ENCODE peak calls at places on chromosomes 13 and 19, in nine cellular contexts. B is left ventricle myocardium inferior; Y is CD4-positive, CD25-positive, alpha-beta regulatory T cell; Z is right lobe of liver; N is thyroid gland; E is mucosa of descending colon; I is RWPE2; L is CD4-positive, alpha-beta T cell; G is mammary epithelial cell. V is an unnamed sample. For H3K9me3, the result is how much of the 10 kb centered on the place peaks cover.

GRCh38 chr19:54391589-54392061 is 23.6 kb upstream of the TTYH1 start:
- DNase-seq in G (no peak), Y (no peak), L (no peak), N (no peak), B (no peak), E (no peak), Z (no peak), I (no peak), V (no peak)

GRCh38 chr13:24763596-24764275 is at the start of gene RNF17:
- DNase-seq in G (no peak), I (no peak), N (no peak), L (no peak), Y (no peak), E (no peak), Z (no peak), B (no peak), V (no peak)

GRCh38 chr13:30718661-30719520 is 16.5 kb upstream of the ALOX5AP start:
- DNase-seq in N (no peak), Y (no peak), E (no peak), Z (no peak), I (peak), L (no peak), G (peak), B (no peak), V (no peak)

GRCh38 chr19:18233224-18233825 is 7.1 kb upstream of the PDE4C start:
- DNase-seq in L (peak), B (no peak), Y (peak), Z (no peak), E (peak), N (peak), G (peak), I (no peak), V (peak)

GRCh38 chr13:106140476-106140875 is 395.0 kb downstream of the EFNB2 start:
- DNase-seq in Z (no peak), I (no peak), Y (no peak), L (no peak), N (no peak), B (no peak), E (no peak), G (no peak), V (no peak)

GRCh38 chr13:29925457-29925856 is 75.0 kb upstream of the UBL3 start:
- DNase-seq in E (peak), G (peak), N (peak), Y (no peak), Z (peak), B (peak), L (no peak), I (no peak), V (no peak)

GRCh38 chr19:16062789-16063188 is 13.5 kb upstream of the TPM4 start:
- DNase-seq in Y (peak), N (peak), L (peak), G (no peak), Z (no peak), I (no peak), B (no peak), E (peak), V (peak)

GRCh38 chr13:97215325-97215724 is 6.8 kb upstream of the MBNL2 start:
- DNase-seq in G (no peak), E (no peak), N (no peak), B (no peak), L (no peak), Y (peak), I (no peak), Z (no peak), V (no peak)

GRCh38 chr13:27925220-27925991 is 5.6 kb downstream of the PDX1 start:
- DNase-seq in B (no peak), N (no peak), E (no peak), L (no peak), Y (no peak), G (no peak), I (no peak), Z (no peak), V (no peak)

GRCh38 chr13:110536006-110536693 is 25.4 kb downstream of the RAB20 start:
- DNase-seq in I (no peak), N (no peak), L (no peak), Y (no peak), Z (peak), B (no peak), E (no peak), G (no peak), V (no peak)

GRCh38 chr13:110538632-110539031 is 22.9 kb downstream of the RAB20 start:
- DNase-seq in E (no peak), L (no peak), I (no peak), Z (no peak), B (peak), G (no peak), Y (peak), N (peak), V (no peak)

GRCh38 chr13:110539894-110540293 is 21.6 kb downstream of the RAB20 start:
- DNase-seq in L (no peak), I (no peak), N (no peak), B (no peak), G (no peak), E (no peak), Y (no peak), Z (no peak), V (no peak)

GRCh38 chr13:110535526-110535925 is 26.0 kb downstream of the RAB20 start:
- DNase-seq in E (no peak), B (no peak), L (no peak), Z (no peak), G (no peak), I (no peak), N (no peak), Y (no peak), V (no peak)

GRCh38 chr13:110537116-110537515 is 24.4 kb downstream of the RAB20 start:
- DNase-seq in G (no peak), B (no peak), E (no peak), N (no peak), Y (no peak), Z (no peak), I (no peak), L (no peak), V (no peak)
- H3K9me3 ChIP-seq in G (under half), B (under half), E (under half), N (under half), Y (under half), Z (under half), I (under half), L (under half), V (under half)

GRCh38 chr19:51977346-51977745 is 9.3 kb downstream of the ZNF350 start:
- DNase-seq in G (no peak), Y (no peak), E (no peak), L (no peak), I (no peak), B (no peak), N (no peak), Z (no peak), V (no peak)

GRCh38 chr19:51976852-51977251 is 9.8 kb downstream of the ZNF350 start:
- DNase-seq in E (no peak), B (no peak), Y (no peak), Z (no peak), I (no peak), G (no peak), N (no peak), L (no peak), V (no peak)

GRCh38 chr19:51983361-51983760 is 3.3 kb downstream of the ZNF350 start:
- DNase-seq in Y (no peak), B (no peak), Z (no peak), I (no peak), E (no peak), N (no peak), G (no peak), L (no peak), V (no peak)

GRCh38 chr19:51978882-51979281 is 7.8 kb downstream of the ZNF350 start:
- DNase-seq in Y (no peak), I (no peak), G (no peak), B (no peak), E (no peak), Z (no peak), N (no peak), L (no peak), V (no peak)

GRCh38 chr19:51980116-51980736 is 6.4 kb downstream of the ZNF350 start:
- DNase-seq in E (no peak), L (no peak), I (no peak), Y (no peak), G (peak), Z (no peak), B (no peak), N (peak), V (no peak)
- H3K9me3 ChIP-seq in E (half or more), L (half or more), I (under half), Y (half or more), G (under half), Z (under half), B (half or more), N (under half), V (half or more)

GRCh38 chr19:22935151-22935550 is 67.8 kb downstream of the ZNF728 start:
- DNase-seq in Z (no peak), L (no peak), E (no peak), Y (no peak), G (peak), I (no peak), B (no peak), N (no peak), V (no peak)
- H3K9me3 ChIP-seq in Z (under half), L (under half), E (half or more), Y (under half), G (under half), I (under half), B (under half), N (under half), V (under half)

GRCh38 chr19:22140356-22140755 is 56.4 kb downstream of the ZNF676 start:
- DNase-seq in I (no peak), Y (no peak), Z (no peak), B (no peak), N (no peak), L (no peak), E (no peak), G (no peak), V (no peak)

GRCh38 chr19:22137791-22138190 is 59.0 kb downstream of the ZNF676 start:
- DNase-seq in Y (no peak), G (no peak), L (no peak), N (no peak), Z (no peak), E (no peak), I (no peak), B (no peak), V (no peak)
- H3K9me3 ChIP-seq in Y (under half), G (under half), L (under half), N (under half), Z (under half), E (half or more), I (under half), B (half or more), V (under half)

GRCh38 chr19:31759359-31759758 is 410.1 kb upstream of the TSHZ3 start:
- DNase-seq in N (no peak), Y (no peak), G (no peak), E (no peak), L (no peak), I (no peak), Z (no peak), B (no peak), V (no peak)

GRCh38 chr19:31761281-31761913 is 412.2 kb upstream of the TSHZ3 start:
- DNase-seq in N (peak), L (no peak), E (no peak), Y (no peak), G (no peak), Z (no peak), B (no peak), I (no peak), V (no peak)
- H3K9me3 ChIP-seq in N (under half), L (under half), E (under half), Y (under half), G (under half), Z (under half), B (under half), I (under half), V (under half)

DNA sequence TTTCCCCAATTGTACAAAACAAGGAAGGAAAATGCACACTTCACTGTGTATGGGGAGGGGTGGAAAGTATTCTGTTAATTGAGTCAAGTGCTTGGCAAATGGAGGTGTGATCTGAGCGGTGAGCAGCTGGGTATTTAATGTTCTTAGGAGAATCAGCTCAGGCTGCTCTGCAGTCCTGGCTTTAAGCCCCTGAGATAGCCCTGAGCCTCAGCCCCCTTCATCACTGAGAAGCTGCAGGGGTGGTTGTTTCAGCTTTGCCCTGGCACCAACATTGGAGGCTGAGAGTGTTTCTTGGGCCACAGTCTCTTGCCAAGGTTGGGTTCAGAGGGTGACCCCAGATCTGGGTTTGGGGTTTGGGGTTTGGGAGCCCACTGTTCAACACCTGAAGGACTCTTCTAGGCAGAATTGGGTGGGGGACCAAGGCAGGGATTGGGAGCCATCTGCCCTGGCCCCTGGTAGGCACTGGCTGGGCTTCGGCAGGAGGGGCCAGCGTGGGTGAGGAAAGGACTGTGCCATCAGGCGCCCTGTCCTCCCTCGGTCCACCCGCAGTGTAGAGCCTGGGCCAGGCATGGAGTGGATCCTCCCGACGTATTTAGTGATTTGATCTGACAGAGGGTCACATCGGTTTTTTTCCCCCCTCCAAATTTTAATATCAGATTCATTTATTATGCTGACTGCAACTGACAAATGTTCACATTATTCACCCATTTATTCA is 66.7 kb upstream of the ZNF536 start:
- DNase-seq in G (no peak), L (no peak), B (no peak), Z (no peak), N (no peak), I (no peak), Y (no peak), E (no peak), V (no peak)
- H3K9me3 ChIP-seq in G (under half), L (under half), B (under half), Z (under half), N (under half), I (under half), Y (under half), E (under half), V (under half)

GRCh38 chr19:55913643-55914268 is 18.4 kb downstream of the NLRP13 start:
- DNase-seq in B (no peak), I (no peak), Z (no peak), G (no peak), N (no peak), E (peak), Y (no peak), L (no peak), V (no peak)
- H3K9me3 ChIP-seq in B (half or more), I (under half), Z (under half), G (under half), N (under half), E (under half), Y (under half), L (under half), V (under half)

DNA sequence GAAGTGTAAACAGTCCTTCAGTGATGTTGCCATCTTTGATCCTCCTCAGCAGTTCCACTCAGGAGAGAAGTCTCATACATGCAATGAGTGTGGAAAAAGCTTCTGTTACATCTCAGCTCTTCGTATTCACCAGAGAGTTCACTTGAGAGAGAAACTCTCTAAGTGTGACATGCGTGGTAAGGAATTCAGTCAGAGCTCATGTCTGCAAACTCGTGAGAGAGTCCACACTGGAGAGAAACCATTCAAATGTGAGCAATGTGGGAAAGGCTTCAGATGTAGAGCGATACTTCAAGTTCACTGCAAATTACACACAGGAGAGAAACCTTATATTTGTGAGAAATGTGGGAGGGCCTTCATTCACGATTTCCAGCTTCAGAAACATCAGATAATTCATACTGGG is 7.7 kb downstream of the ZNF230 start:
- DNase-seq in E (no peak), I (no peak), B (no peak), N (no peak), G (no peak), Z (no peak), Y (no peak), L (no peak), V (no peak)
- H3K9me3 ChIP-seq in E (half or more), I (under half), B (half or more), N (under half), G (under half), Z (under half), Y (half or more), L (half or more), V (under half)

DNA sequence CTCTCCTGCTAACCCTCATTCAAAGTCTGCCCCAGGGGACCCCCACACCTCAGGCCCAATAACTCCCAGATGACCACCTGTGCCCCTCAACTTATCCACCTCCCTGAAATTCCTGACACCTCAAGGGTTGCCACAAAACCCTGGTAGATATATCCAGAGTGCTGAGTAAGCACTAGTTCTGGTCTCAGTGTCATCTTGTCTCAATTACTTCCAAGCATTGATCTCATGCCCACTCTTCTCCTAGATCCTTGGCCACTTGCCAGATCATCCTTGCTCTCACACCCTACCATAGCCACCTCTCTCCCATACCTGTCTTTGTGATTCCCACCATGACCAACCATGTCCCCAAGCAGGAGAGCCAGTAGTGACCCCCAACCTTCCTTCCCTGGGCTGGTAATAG is 2.0 kb downstream of the ZNF416 start:
- DNase-seq in N (no peak), Z (no peak), I (no peak), B (no peak), G (no peak), Y (no peak), L (no peak), E (no peak), V (no peak)
- H3K9me3 ChIP-seq in N (under half), Z (under half), I (under half), B (half or more), G (half or more), Y (half or more), L (half or more), E (half or more), V (under half)

DNA sequence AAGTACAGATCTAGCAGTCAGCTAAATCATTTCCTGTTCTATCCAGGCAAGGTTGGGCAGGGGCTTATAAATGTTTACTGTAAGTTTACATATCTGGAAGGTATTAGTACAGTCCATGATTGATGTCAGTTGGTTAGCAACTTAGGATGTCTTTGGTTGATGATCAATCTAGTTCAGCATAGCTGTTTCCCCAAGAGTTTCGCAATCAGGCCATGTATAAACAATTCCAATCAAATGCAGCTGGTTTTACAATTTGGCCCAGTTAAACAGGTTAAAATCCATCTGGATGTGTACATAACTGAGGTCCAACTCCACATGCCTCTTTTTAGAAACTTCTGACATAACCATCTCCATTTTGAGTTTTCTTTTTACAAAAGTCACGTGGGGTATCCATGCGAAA is 6.9 kb downstream of the ZNF221 start:
- DNase-seq in N (no peak), L (no peak), I (no peak), G (no peak), Z (no peak), E (no peak), Y (no peak), B (no peak), V (no peak)
- H3K9me3 ChIP-seq in N (under half), L (under half), I (under half), G (under half), Z (under half), E (half or more), Y (under half), B (half or more), V (under half)

V was measured in T-helper 17 cell.